ENCODE peak calls at places on chromosomes 12 and 14, in four cellular contexts. Y, U, W and Q are unnamed samples.

GRCh38 chr14:103073876-103074698 is 9.9 kb upstream of the LBHD2 start:
- DNase-seq in Y (no peak), U (no peak), W (no peak), Q (no peak)

GRCh38 chr12:14057895-14058294 is 76.5 kb upstream of the GRIN2B start:
- DNase-seq in Y (no peak), U (no peak), W (no peak), Q (no peak)

GRCh38 chr14:96138241-96138640 is 66.4 kb upstream of the BDKRB2 start:
- DNase-seq in Y (no peak), U (no peak), W (peak; percentile 61), Q (no peak)

GRCh38 chr12:48104531-48104930 is 1.3 kb downstream of the SENP1 start:
- DNase-seq in Y (no peak), U (peak; percentile 6), W (no peak), Q (peak; percentile 68)

GRCh38 chr14:68703093-68703492 is 89.8 kb downstream of the ZFP36L1 start:
- DNase-seq in Y (peak; percentile 74), U (peak; percentile 60), W (peak; percentile 92), Q (peak; percentile 91)

GRCh38 chr12:104930388-104931326 is 27.4 kb downstream of the SLC41A2 start:
- DNase-seq in Y (no peak), U (no peak), W (peak; percentile 75), Q (peak; percentile 77)

GRCh38 chr14:61355892-61356325 is 34.5 kb downstream of the PRKCH start:
- DNase-seq in Y (peak; percentile 100), U (peak; percentile 6), W (peak; percentile 44), Q (peak; percentile 99)

GRCh38 chr14:34270361-34270760 is 191.7 kb downstream of the SPTSSA start:
- DNase-seq in Y (no peak), U (no peak), W (no peak), Q (no peak)

GRCh38 chr14:75715926-75716780 is 55.1 kb downstream of the TTLL5 start:
- DNase-seq in Y (no peak), U (no peak), W (peak; percentile 83), Q (peak; percentile 28)

GRCh38 chr12:27083861-27084271 is 1.5 kb upstream of the C12orf71 start:
- DNase-seq in Y (no peak), U (no peak), W (peak; percentile 59), Q (peak; percentile 17)

GRCh38 chr12:24409868-24410267 is 460.4 kb upstream of the SOX5 start:
- DNase-seq in Y (no peak), U (no peak), W (no peak), Q (no peak)

GRCh38 chr14:97970222-97970621 is 1173.0 kb downstream of the VRK1 start:
- DNase-seq in Y (no peak), U (no peak), W (no peak), Q (no peak)

GRCh38 chr12:84502907-84503787 is 409.5 kb downstream of the SLC6A15 start:
- DNase-seq in Y (no peak), U (peak; percentile 71), W (peak; percentile 78), Q (peak; percentile 80)

GRCh38 chr12:77064891-77065360 is 443 bp downstream of the E2F7 start:
- DNase-seq in Y (no peak), U (no peak), W (no peak), Q (no peak)

GRCh38 chr12:29581641-29582040 is 84.2 kb upstream of the OVCH1 start:
- DNase-seq in Y (no peak), U (no peak), W (peak; percentile 75), Q (no peak)

GRCh38 chr14:100526057-100526456 is 61.2 kb downstream of the BEGAIN start:
- DNase-seq in Y (no peak), U (no peak), W (no peak), Q (no peak)

GRCh38 chr12:2212537-2212936 is 159.8 kb downstream of the CACNA1C start:
- DNase-seq in Y (no peak), U (peak; percentile 52), W (no peak), Q (no peak)

GRCh38 chr14:38721822-38722431 is 381.1 kb downstream of the SEC23A start:
- DNase-seq in Y (no peak), U (peak; percentile 48), W (peak; percentile 55), Q (peak; percentile 59)

GRCh38 chr12:115752151-115752550 is 525.3 kb downstream of the MED13L start:
- DNase-seq in Y (no peak), U (no peak), W (peak; percentile 61), Q (no peak)

GRCh38 chr12:119446459-119446858 is 111.9 kb downstream of the CCDC60 start:
- DNase-seq in Y (peak; percentile 45), U (no peak), W (peak; percentile 10), Q (no peak)

GRCh38 chr12:13209279-13210021 is 12.9 kb downstream of the EMP1 start:
- DNase-seq in Y (no peak), U (no peak), W (no peak), Q (peak; percentile 51)

GRCh38 chr12:102702447-102703114 is 214.5 kb downstream of the PAH start:
- DNase-seq in Y (peak; percentile 39), U (peak; percentile 71), W (peak; percentile 67), Q (peak; percentile 53)

GRCh38 chr12:15856097-15856982 is 25.8 kb upstream of the STRAP start:
- DNase-seq in Y (peak; percentile 65), U (peak; percentile 67), W (peak; percentile 80), Q (peak; percentile 72)

GRCh38 chr12:30537228-30537627 is 158.4 kb downstream of the IPO8 start:
- DNase-seq in Y (no peak), U (no peak), W (no peak), Q (peak; percentile 72)

GRCh38 chr14:30312214-30312613 is 246.7 kb upstream of the G2E3 start:
- DNase-seq in Y (no peak), U (no peak), W (no peak), Q (no peak)

GRCh38 chr12:78040111-78040510 is 209.4 kb downstream of the NAV3 start:
- DNase-seq in Y (no peak), U (no peak), W (no peak), Q (no peak)

GRCh38 chr12:54658306-54659264 is 10.4 kb upstream of the DCD start:
- DNase-seq in Y (no peak), U (peak; percentile 65), W (peak; percentile 33), Q (peak; percentile 43)

GRCh38 chr14:35391388-35391710 is 13.2 kb downstream of the NFKBIA start:
- DNase-seq in Y (no peak), U (no peak), W (no peak), Q (no peak)

GRCh38 chr12:11795910-11796459 is 146.5 kb downstream of the ETV6 start:
- DNase-seq in Y (peak; percentile 98), U (no peak), W (peak; percentile 53), Q (peak; percentile 91)

GRCh38 chr12:10701226-10701681 is 21.9 kb downstream of the YBX3 start:
- DNase-seq in Y (no peak), U (no peak), W (peak; percentile 59), Q (no peak)

GRCh38 chr12:98796745-98797144 is 151.7 kb downstream of the APAF1 start:
- DNase-seq in Y (no peak), U (no peak), W (no peak), Q (no peak)

GRCh38 chr12:125431516-125431915 is 366.3 kb downstream of the AACS start:
- DNase-seq in Y (no peak), U (no peak), W (no peak), Q (no peak)

DNA sequence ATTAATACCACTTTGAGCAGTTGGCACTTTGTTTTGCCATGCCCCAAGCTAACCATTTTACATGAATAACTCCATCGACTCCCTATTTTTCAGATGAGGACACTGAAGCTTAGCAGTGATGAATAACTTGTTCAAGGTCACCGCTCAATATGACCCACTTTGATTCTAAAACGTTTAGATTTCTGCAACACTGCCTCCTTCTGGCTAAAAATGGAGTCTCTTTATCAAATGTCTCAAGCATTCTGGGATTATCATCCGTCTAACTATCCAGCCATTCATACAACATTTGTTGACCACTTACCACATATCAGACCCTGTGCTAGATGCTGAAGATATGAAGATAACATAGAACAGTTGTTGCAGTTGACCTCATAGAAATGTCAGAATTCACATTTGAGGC is 298.0 kb downstream of the PPFIA2 start:
- DNase-seq in Y (no peak), U (no peak), W (no peak), Q (no peak)
- TF ChIP-seq CTCF in Y (no peak), U (peak; percentile 17), W (peak; percentile 25), Q (no peak)

DNA sequence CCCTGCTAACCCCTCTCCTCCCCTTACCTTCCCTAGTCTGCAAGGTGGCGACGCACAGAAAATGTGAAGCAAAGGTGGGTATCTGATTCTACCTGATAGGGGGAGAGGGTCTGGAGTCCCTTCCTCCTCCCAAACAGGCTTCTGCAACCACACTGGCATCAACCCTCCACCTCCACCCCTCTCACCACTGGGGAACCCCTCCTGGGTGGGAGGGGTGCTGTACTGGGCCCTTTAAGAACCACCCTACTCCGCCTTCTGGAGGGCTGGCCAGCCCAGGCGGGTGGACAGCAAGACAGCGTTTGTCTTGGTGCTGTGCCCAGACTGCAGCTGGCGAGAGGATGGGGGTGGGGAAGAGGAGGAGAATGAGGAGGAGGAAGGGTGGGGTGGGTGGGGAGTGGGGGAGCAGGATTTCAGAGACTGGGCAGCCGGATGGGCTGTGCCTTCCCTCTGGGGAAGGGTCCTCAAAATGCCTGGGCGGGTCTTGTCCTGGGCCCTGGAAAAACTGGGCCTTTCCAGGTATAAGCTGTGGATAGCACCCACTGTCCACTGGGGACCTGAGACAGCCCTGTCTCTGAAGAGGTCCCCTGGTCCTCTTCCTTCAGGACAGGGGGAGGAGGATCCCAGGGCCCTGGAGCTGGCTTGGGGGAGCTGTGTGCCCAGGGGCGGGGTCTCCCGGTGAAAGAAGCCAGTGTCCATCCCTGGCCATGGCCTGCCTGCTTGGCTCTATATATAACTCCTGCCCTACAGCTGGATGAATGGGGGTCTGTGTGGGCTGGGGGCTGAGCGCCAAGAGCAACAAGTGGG is 2.8 kb downstream of the TNS2 start:
- DNase-seq in Y (no peak), U (no peak), W (peak; percentile 84), Q (peak; percentile 48)
- H3K4me3 ChIP-seq in Y (no peak overlapping the region), U (no peak overlapping the region), W (peak overlapping the region; percentile 22), Q (peak overlapping the region; percentile 64)

DNA sequence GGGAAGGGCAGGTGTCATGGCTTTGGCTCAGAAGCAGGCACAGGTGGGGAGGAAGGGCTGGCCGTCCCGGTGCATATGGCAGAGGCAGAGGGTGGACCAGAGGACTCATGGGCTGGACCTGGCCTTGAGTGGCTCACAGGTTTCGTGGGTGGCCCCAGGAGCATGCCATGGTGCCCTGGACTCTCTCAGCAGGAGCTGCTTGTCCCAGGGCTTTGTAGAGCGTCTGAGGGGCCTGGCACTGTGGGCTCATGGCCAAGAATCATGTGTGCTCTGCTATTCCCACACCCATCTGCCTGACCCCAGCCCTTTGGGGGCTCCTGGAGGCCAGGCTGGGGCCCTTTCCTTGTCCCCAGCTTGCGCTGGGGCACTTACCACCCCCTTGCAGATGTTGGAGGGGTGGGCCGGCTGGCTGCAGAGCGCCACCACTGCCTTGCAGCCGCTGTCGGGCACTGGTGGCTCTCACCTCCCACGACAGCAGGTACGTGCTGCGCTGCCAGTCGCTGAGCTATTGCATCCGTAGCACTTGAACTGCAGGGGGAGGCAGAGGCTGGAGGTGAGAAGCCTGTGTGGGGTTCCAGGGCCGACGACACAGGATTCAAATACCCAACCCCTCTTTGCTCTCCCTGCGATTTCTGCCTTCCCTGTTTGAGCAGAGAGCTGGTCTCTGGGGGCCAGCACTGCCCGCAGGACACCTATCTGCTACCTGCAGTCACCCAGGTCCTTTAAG is 187.4 kb upstream of the PRMT8 start:
- DNase-seq in Y (no peak), U (no peak), W (no peak), Q (peak; percentile 82)
- TF ChIP-seq CTCF in Y (no peak), U (no peak), W (no peak), Q (peak; percentile 66)

GRCh38 chr12:112524676-112525425 is 106.1 kb downstream of the PTPN11 start:
- DNase-seq in Y (peak; percentile 88), U (peak; percentile 31), W (peak; percentile 16), Q (peak; percentile 67)

GRCh38 chr12:112527501-112527900 is 108.8 kb downstream of the PTPN11 start:
- DNase-seq in Y (no peak), U (no peak), W (no peak), Q (no peak)

GRCh38 chr12:112528521-112528920 is 109.8 kb downstream of the PTPN11 start:
- DNase-seq in Y (no peak), U (no peak), W (no peak), Q (no peak)

GRCh38 chr12:112525426-112525809 is 106.7 kb downstream of the PTPN11 start:
- DNase-seq in Y (no peak), U (no peak), W (no peak), Q (no peak)

GRCh38 chr12:112527082-112527481 is 108.3 kb downstream of the PTPN11 start:
- DNase-seq in Y (no peak), U (no peak), W (no peak), Q (no peak)
- H3K4me3 ChIP-seq in Y (no peak overlapping the region), U (no peak overlapping the region), W (no peak overlapping the region), Q (no peak overlapping the region)